ENCODE peak calls at places on chromosomes 13 and 19, in six cellular contexts. One of them, this sample, is unnamed.

GRCh38 chr13:110214637-110215036 is 92.3 kb downstream of the COL4A1 start:
- DNase-seq in kidney: no peak
- DNase-seq in fibroblast of the aortic adventitia: no peak
- DNase-seq in dorsolateral prefrontal cortex: no peak
- DNase-seq in mesothelial cell of epicardium: no peak
- DNase-seq in foreskin fibroblast: no peak
- DNase-seq in this sample: no peak

GRCh38 chr13:99959538-99960230 is 11.9 kb downstream of the ZIC5 start:
- DNase-seq in kidney: no peak
- DNase-seq in fibroblast of the aortic adventitia: peak
- DNase-seq in dorsolateral prefrontal cortex: no peak
- DNase-seq in mesothelial cell of epicardium: no peak
- DNase-seq in foreskin fibroblast: no peak
- DNase-seq in this sample: peak

GRCh38 chr13:45219938-45220375 is 19.1 kb upstream of the KCTD4 start:
- DNase-seq in kidney: no peak
- DNase-seq in fibroblast of the aortic adventitia: peak
- DNase-seq in dorsolateral prefrontal cortex: no peak
- DNase-seq in mesothelial cell of epicardium: no peak
- DNase-seq in foreskin fibroblast: no peak
- DNase-seq in this sample: no peak

GRCh38 chr19:23312515-23312914 is 62.3 kb upstream of the ZNF724 start:
- DNase-seq in kidney: no peak
- DNase-seq in fibroblast of the aortic adventitia: no peak
- DNase-seq in dorsolateral prefrontal cortex: no peak
- DNase-seq in mesothelial cell of epicardium: no peak
- DNase-seq in foreskin fibroblast: no peak
- DNase-seq in this sample: no peak

GRCh38 chr13:107205318-107206112 is 637.6 kb upstream of the ARGLU1 start:
- DNase-seq in kidney: peak
- DNase-seq in fibroblast of the aortic adventitia: peak
- DNase-seq in dorsolateral prefrontal cortex: peak
- DNase-seq in mesothelial cell of epicardium: peak
- DNase-seq in foreskin fibroblast: no peak
- DNase-seq in this sample: peak

GRCh38 chr19:2462635-2463421 is 6.1 kb upstream of the LMNB2 start:
- DNase-seq in kidney: peak
- DNase-seq in fibroblast of the aortic adventitia: peak
- DNase-seq in dorsolateral prefrontal cortex: peak
- DNase-seq in mesothelial cell of epicardium: peak
- DNase-seq in foreskin fibroblast: peak
- DNase-seq in this sample: peak

GRCh38 chr13:25688524-25688923 is 316.8 kb downstream of the ATP8A2 start:
- DNase-seq in kidney: no peak
- DNase-seq in fibroblast of the aortic adventitia: no peak
- DNase-seq in dorsolateral prefrontal cortex: no peak
- DNase-seq in mesothelial cell of epicardium: no peak
- DNase-seq in foreskin fibroblast: no peak
- DNase-seq in this sample: no peak

GRCh38 chr13:26326562-26326961 is 72.6 kb downstream of the CDK8 start:
- DNase-seq in kidney: no peak
- DNase-seq in fibroblast of the aortic adventitia: no peak
- DNase-seq in dorsolateral prefrontal cortex: no peak
- DNase-seq in mesothelial cell of epicardium: no peak
- DNase-seq in foreskin fibroblast: no peak
- DNase-seq in this sample: no peak

GRCh38 chr13:68851026-68851425 is 1256.6 kb upstream of the ATXN8OS start:
- DNase-seq in kidney: no peak
- DNase-seq in fibroblast of the aortic adventitia: no peak
- DNase-seq in dorsolateral prefrontal cortex: no peak
- DNase-seq in mesothelial cell of epicardium: no peak
- DNase-seq in foreskin fibroblast: no peak
- DNase-seq in this sample: no peak

GRCh38 chr13:57634829-57635165 is 3.3 kb downstream of the PCDH17 start:
- DNase-seq in kidney: peak
- DNase-seq in fibroblast of the aortic adventitia: no peak
- DNase-seq in dorsolateral prefrontal cortex: no peak
- DNase-seq in mesothelial cell of epicardium: no peak
- DNase-seq in foreskin fibroblast: no peak
- DNase-seq in this sample: no peak

GRCh38 chr13:57633141-57633949 is 1.8 kb downstream of the PCDH17 start:
- DNase-seq in kidney: peak
- DNase-seq in fibroblast of the aortic adventitia: no peak
- DNase-seq in dorsolateral prefrontal cortex: peak
- DNase-seq in mesothelial cell of epicardium: peak
- DNase-seq in foreskin fibroblast: no peak
- DNase-seq in this sample: peak

GRCh38 chr13:57635541-57635940 is 4.0 kb downstream of the PCDH17 start:
- DNase-seq in kidney: no peak
- DNase-seq in fibroblast of the aortic adventitia: no peak
- DNase-seq in dorsolateral prefrontal cortex: no peak
- DNase-seq in mesothelial cell of epicardium: no peak
- DNase-seq in foreskin fibroblast: no peak
- DNase-seq in this sample: no peak

GRCh38 chr13:57632276-57633140 is 964 bp downstream of the PCDH17 start:
- DNase-seq in kidney: no peak
- DNase-seq in fibroblast of the aortic adventitia: no peak
- DNase-seq in dorsolateral prefrontal cortex: no peak
- DNase-seq in mesothelial cell of epicardium: peak
- DNase-seq in foreskin fibroblast: no peak
- DNase-seq in this sample: peak

DNA sequence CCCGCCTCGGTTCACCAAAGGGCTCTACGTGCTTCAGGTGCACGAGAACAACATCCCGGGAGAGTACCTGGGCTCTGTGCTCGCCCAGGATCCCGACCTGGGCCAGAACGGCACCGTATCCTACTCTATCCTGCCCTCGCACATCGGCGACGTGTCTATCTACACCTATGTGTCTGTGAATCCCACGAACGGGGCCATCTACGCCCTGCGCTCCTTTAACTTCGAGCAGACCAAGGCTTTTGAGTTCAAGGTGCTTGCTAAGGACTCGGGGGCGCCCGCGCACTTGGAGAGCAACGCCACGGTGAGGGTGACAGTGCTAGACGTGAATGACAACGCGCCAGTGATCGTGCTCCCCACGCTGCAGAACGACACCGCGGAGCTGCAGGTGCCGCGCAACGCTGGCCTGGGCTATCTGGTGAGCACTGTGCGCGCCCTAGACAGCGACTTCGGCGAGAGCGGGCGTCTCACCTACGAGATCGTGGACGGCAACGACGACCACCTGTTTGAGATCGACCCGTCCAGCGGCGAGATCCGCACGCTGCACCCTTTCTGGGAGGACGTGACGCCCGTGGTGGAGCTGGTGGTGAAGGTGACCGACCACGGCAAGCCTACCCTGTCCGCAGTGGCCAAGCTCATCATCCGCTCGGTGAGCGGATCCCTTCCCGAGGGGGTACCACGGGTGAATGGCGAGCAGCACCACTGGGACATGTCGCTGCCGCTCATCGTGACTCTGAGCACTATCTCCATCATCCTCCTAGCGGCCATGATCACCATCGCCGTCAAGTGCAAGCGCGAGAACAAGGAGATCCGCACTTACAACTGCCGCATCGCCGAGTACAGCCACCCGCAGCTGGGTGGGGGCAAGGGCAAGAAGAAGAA is 2.6 kb downstream of the PCDH17 start:
- DNase-seq in kidney: peak
- DNase-seq in fibroblast of the aortic adventitia: no peak
- DNase-seq in dorsolateral prefrontal cortex: peak
- DNase-seq in mesothelial cell of epicardium: no peak
- DNase-seq in foreskin fibroblast: no peak
- DNase-seq in this sample: peak
- TF ChIP-seq CTCF in kidney: no peak
- TF ChIP-seq CTCF in fibroblast of the aortic adventitia: no peak
- TF ChIP-seq CTCF in dorsolateral prefrontal cortex: no peak
- TF ChIP-seq CTCF in mesothelial cell of epicardium: no peak
- TF ChIP-seq CTCF in foreskin fibroblast: no peak
- TF ChIP-seq CTCF in this sample: peak

DNA sequence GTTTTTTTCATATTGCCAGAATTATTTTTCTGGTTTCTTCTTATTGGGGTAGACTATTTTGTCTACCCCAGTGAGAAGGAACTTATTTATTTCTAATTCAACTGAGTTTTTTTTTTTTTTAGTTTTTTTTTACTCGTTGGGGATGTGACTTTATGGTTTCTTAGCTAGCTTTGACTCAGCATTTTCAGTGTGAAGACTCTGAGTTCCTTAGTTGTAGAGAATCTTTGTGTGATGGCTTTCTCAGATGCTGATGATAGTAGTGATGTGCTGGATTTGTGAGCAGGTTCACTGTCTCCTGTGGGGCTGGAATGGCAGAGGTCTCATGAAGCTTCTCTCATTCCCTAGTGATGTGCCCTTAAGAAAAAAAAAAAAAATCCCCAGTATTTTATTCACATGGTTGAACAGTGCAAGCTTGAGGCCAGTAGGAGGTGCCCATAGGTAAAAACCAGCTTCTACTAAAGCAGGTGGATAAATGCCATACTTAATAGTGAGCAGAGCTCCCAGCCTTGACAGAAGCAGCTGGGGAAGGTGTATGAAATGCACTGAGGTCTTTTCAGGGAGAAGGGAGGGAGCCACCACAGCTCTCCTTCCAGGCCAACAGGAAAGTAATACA is 106.2 kb upstream of the KLF5 start:
- DNase-seq in kidney: no peak
- DNase-seq in fibroblast of the aortic adventitia: no peak
- DNase-seq in dorsolateral prefrontal cortex: no peak
- DNase-seq in mesothelial cell of epicardium: no peak
- DNase-seq in foreskin fibroblast: no peak
- DNase-seq in this sample: no peak
- TF ChIP-seq CTCF in kidney: no peak
- TF ChIP-seq CTCF in fibroblast of the aortic adventitia: no peak
- TF ChIP-seq CTCF in dorsolateral prefrontal cortex: no peak
- TF ChIP-seq CTCF in mesothelial cell of epicardium: no peak
- TF ChIP-seq CTCF in foreskin fibroblast: no peak
- TF ChIP-seq CTCF in this sample: no peak

DNA sequence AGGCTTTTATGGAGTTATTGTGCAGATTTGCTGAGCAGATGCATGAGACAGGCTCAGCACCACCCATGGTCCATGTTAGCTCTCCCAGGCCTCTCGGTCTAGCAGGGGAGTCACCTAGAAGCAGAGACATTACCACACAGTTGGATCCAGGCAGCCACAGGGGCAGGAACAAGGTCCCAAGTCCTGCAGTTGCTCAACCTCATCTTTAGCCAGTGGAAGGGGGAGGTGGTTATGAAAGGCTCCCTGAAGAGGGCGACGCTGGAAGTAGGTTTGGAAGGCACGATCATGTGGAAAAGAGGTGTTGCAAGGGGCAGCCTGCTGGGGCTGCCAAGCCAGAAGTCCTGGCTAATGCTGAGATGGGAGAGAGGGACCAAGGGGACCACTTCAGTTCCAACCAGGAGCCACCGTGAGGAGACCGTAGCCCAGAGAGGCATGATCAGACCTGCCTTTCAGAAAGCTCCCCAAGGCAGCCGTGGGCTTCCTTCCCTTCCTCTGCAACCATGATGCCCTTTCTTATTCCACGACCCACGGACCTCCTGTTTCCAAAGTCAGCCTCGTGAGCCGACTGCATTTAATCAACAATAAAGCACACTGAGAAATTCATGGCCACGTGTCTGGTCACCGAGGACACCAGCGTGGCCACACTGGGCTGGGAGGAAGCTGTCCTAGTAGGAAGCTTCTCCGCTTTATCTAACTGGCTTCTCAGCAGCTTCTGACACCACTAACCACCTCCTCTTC is 2.5 kb downstream of the AP1M1 start:
- DNase-seq in kidney: no peak
- DNase-seq in fibroblast of the aortic adventitia: peak
- DNase-seq in dorsolateral prefrontal cortex: no peak
- DNase-seq in mesothelial cell of epicardium: no peak
- DNase-seq in foreskin fibroblast: peak
- DNase-seq in this sample: no peak
- TF ChIP-seq CTCF in kidney: no peak
- TF ChIP-seq CTCF in fibroblast of the aortic adventitia: no peak
- TF ChIP-seq CTCF in dorsolateral prefrontal cortex: no peak
- TF ChIP-seq CTCF in mesothelial cell of epicardium: no peak
- TF ChIP-seq CTCF in foreskin fibroblast: no peak
- TF ChIP-seq CTCF in this sample: no peak

GRCh38 chr19:43649514-43649913 is 9.9 kb upstream of the CADM4 start:
- DNase-seq in kidney: no peak
- DNase-seq in fibroblast of the aortic adventitia: no peak
- DNase-seq in dorsolateral prefrontal cortex: no peak
- DNase-seq in mesothelial cell of epicardium: no peak
- DNase-seq in foreskin fibroblast: no peak
- DNase-seq in this sample: no peak

GRCh38 chr19:43656436-43656835 is 13.5 kb downstream of the PLAUR start:
- DNase-seq in kidney: no peak
- DNase-seq in fibroblast of the aortic adventitia: no peak
- DNase-seq in dorsolateral prefrontal cortex: no peak
- DNase-seq in mesothelial cell of epicardium: no peak
- DNase-seq in foreskin fibroblast: no peak
- DNase-seq in this sample: no peak

GRCh38 chr19:43648633-43649032 is 9.0 kb upstream of the CADM4 start:
- DNase-seq in kidney: no peak
- DNase-seq in fibroblast of the aortic adventitia: no peak
- DNase-seq in dorsolateral prefrontal cortex: no peak
- DNase-seq in mesothelial cell of epicardium: no peak
- DNase-seq in foreskin fibroblast: no peak
- DNase-seq in this sample: no peak

GRCh38 chr19:43651758-43652545 is 12.3 kb upstream of the CADM4 start:
- DNase-seq in kidney: no peak
- DNase-seq in fibroblast of the aortic adventitia: peak
- DNase-seq in dorsolateral prefrontal cortex: peak
- DNase-seq in mesothelial cell of epicardium: no peak
- DNase-seq in foreskin fibroblast: peak
- DNase-seq in this sample: peak

GRCh38 chr19:43652546-43652874 is 12.9 kb upstream of the CADM4 start:
- DNase-seq in kidney: no peak
- DNase-seq in fibroblast of the aortic adventitia: no peak
- DNase-seq in dorsolateral prefrontal cortex: no peak
- DNase-seq in mesothelial cell of epicardium: no peak
- DNase-seq in foreskin fibroblast: no peak
- DNase-seq in this sample: no peak
- TF ChIP-seq CTCF in kidney: no peak
- TF ChIP-seq CTCF in fibroblast of the aortic adventitia: no peak
- TF ChIP-seq CTCF in dorsolateral prefrontal cortex: no peak
- TF ChIP-seq CTCF in mesothelial cell of epicardium: no peak
- TF ChIP-seq CTCF in foreskin fibroblast: no peak
- TF ChIP-seq CTCF in this sample: peak

GRCh38 chr19:32708457-32708856 is 11.1 kb upstream of the TDRD12 start:
- DNase-seq in kidney: peak
- DNase-seq in fibroblast of the aortic adventitia: no peak
- DNase-seq in dorsolateral prefrontal cortex: no peak
- DNase-seq in mesothelial cell of epicardium: no peak
- DNase-seq in foreskin fibroblast: no peak
- DNase-seq in this sample: no peak
- TF ChIP-seq CTCF in kidney: no peak
- TF ChIP-seq CTCF in fibroblast of the aortic adventitia: no peak
- TF ChIP-seq CTCF in dorsolateral prefrontal cortex: no peak
- TF ChIP-seq CTCF in mesothelial cell of epicardium: no peak
- TF ChIP-seq CTCF in foreskin fibroblast: no peak
- TF ChIP-seq CTCF in this sample: no peak

GRCh38 chr19:13262450-13262849 is 112.2 kb downstream of the IER2 start:
- DNase-seq in kidney: no peak
- DNase-seq in fibroblast of the aortic adventitia: peak
- DNase-seq in dorsolateral prefrontal cortex: no peak
- DNase-seq in mesothelial cell of epicardium: no peak
- DNase-seq in foreskin fibroblast: peak
- DNase-seq in this sample: no peak
- TF ChIP-seq CTCF in kidney: peak
- TF ChIP-seq CTCF in fibroblast of the aortic adventitia: peak
- TF ChIP-seq CTCF in dorsolateral prefrontal cortex: peak
- TF ChIP-seq CTCF in mesothelial cell of epicardium: peak
- TF ChIP-seq CTCF in foreskin fibroblast: peak
- TF ChIP-seq CTCF in this sample: peak